ENCODE peak calls at places on chromosome 1, in five cellular contexts. One of them, this sample, is unnamed.

GRCh38 chr1:23527366-23527765 is 3.7 kb downstream of the E2F2 start:
- DNase-seq in M059J: no peak
- DNase-seq in neural crest cell: no peak
- DNase-seq in fibroblast of pulmonary artery: no peak
- DNase-seq in stimulated activated CD8-positive, alpha-beta memory T cell treated with anti-CD3 and anti-CD28 coated beads, Interleukin-2, amount 100 ng/mL, for 48 hours: no peak
- DNase-seq in this sample: no peak

GRCh38 chr1:163877016-163877415 is 555.3 kb downstream of the NUF2 start:
- DNase-seq in fibroblast of pulmonary artery: no peak
- DNase-seq in neural crest cell: no peak
- DNase-seq in stimulated activated CD8-positive, alpha-beta memory T cell treated with anti-CD3 and anti-CD28 coated beads, Interleukin-2, amount 100 ng/mL, for 48 hours: no peak
- DNase-seq in M059J: peak; percentile 40
- DNase-seq in this sample: no peak

GRCh38 chr1:26233903-26234643 is at the start of gene CEP85:
- DNase-seq in neural crest cell: peak; percentile 98
- DNase-seq in stimulated activated CD8-positive, alpha-beta memory T cell treated with anti-CD3 and anti-CD28 coated beads, Interleukin-2, amount 100 ng/mL, for 48 hours: peak; percentile 96
- DNase-seq in fibroblast of pulmonary artery: peak; percentile 98
- DNase-seq in M059J: peak; percentile 94
- DNase-seq in this sample: peak; percentile 99

GRCh38 chr1:147651466-147651865 is 18.9 kb downstream of the ACP6 start:
- DNase-seq in M059J: peak; percentile 25
- DNase-seq in neural crest cell: no peak
- DNase-seq in fibroblast of pulmonary artery: no peak
- DNase-seq in stimulated activated CD8-positive, alpha-beta memory T cell treated with anti-CD3 and anti-CD28 coated beads, Interleukin-2, amount 100 ng/mL, for 48 hours: no peak
- DNase-seq in this sample: no peak

GRCh38 chr1:182809414-182809957 is 19.9 kb downstream of the NPL start:
- DNase-seq in stimulated activated CD8-positive, alpha-beta memory T cell treated with anti-CD3 and anti-CD28 coated beads, Interleukin-2, amount 100 ng/mL, for 48 hours: no peak
- DNase-seq in fibroblast of pulmonary artery: no peak
- DNase-seq in M059J: peak; percentile 40
- DNase-seq in neural crest cell: no peak
- DNase-seq in this sample: no peak

GRCh38 chr1:30569384-30569783 is 154.0 kb downstream of the MATN1 start:
- DNase-seq in stimulated activated CD8-positive, alpha-beta memory T cell treated with anti-CD3 and anti-CD28 coated beads, Interleukin-2, amount 100 ng/mL, for 48 hours: no peak
- DNase-seq in fibroblast of pulmonary artery: no peak
- DNase-seq in neural crest cell: no peak
- DNase-seq in M059J: no peak
- DNase-seq in this sample: no peak

GRCh38 chr1:86154581-86155060 is 2.0 kb downstream of the COL24A1 start:
- DNase-seq in fibroblast of pulmonary artery: no peak
- DNase-seq in stimulated activated CD8-positive, alpha-beta memory T cell treated with anti-CD3 and anti-CD28 coated beads, Interleukin-2, amount 100 ng/mL, for 48 hours: no peak
- DNase-seq in neural crest cell: peak; percentile 8
- DNase-seq in M059J: peak; percentile 93
- DNase-seq in this sample: peak; percentile 23

GRCh38 chr1:94236630-94237290 is 624 bp downstream of the ARHGAP29 start:
- DNase-seq in M059J: peak; percentile 69
- DNase-seq in stimulated activated CD8-positive, alpha-beta memory T cell treated with anti-CD3 and anti-CD28 coated beads, Interleukin-2, amount 100 ng/mL, for 48 hours: no peak
- DNase-seq in fibroblast of pulmonary artery: peak; percentile 56
- DNase-seq in neural crest cell: no peak
- DNase-seq in this sample: peak; percentile 50

GRCh38 chr1:16019580-16020277 is 1.9 kb upstream of the HSPB7 start:
- DNase-seq in M059J: peak; percentile 62
- DNase-seq in neural crest cell: no peak
- DNase-seq in fibroblast of pulmonary artery: no peak
- DNase-seq in stimulated activated CD8-positive, alpha-beta memory T cell treated with anti-CD3 and anti-CD28 coated beads, Interleukin-2, amount 100 ng/mL, for 48 hours: no peak
- DNase-seq in this sample: peak; percentile 89

GRCh38 chr1:23798662-23799142 is 1.9 kb downstream of the GALE start:
- DNase-seq in M059J: no peak
- DNase-seq in neural crest cell: no peak
- DNase-seq in stimulated activated CD8-positive, alpha-beta memory T cell treated with anti-CD3 and anti-CD28 coated beads, Interleukin-2, amount 100 ng/mL, for 48 hours: no peak
- DNase-seq in fibroblast of pulmonary artery: no peak
- DNase-seq in this sample: no peak